ENCODE peak calls at places on chromosomes 1 and 21, in seven cellular contexts. K is osteocyte, O is OCI-LY7, I is neural progenitor cell, E is fibroblast of the aortic adventitia, Z is heart right ventricle, J is Calu3. F is an unnamed sample.

GRCh38 chr1:175538442-175538841 is 205.0 kb downstream of the TNR start:
- DNase-seq in I (no peak), E (no peak), K (no peak), O (no peak), Z (no peak), J (no peak), F (no peak)

GRCh38 chr21:42650441-42651421 is 2.7 kb upstream of the PDE9A start:
- DNase-seq in Z (no peak), K (no peak), I (no peak), O (no peak), J (no peak), E (no peak), F (no peak)

GRCh38 chr1:8182034-8182761 is 135.7 kb upstream of the SLC45A1 start:
- DNase-seq in J (peak; percentile 68), E (peak; percentile 80), O (no peak), K (no peak), Z (no peak), I (no peak), F (peak; percentile 49)

GRCh38 chr1:33272930-33273329 is 16.6 kb downstream of the ZNF362 start:
- DNase-seq in I (no peak), Z (no peak), K (no peak), J (no peak), O (no peak), E (no peak), F (no peak)

GRCh38 chr1:81325404-81325803 is 475.3 kb upstream of the ADGRL2 start:
- DNase-seq in I (no peak), Z (no peak), K (no peak), E (no peak), O (no peak), J (peak; percentile 19), F (no peak)

GRCh38 chr1:110171134-110171733 is 20.9 kb downstream of the SLC6A17 start:
- DNase-seq in Z (no peak), J (no peak), K (no peak), I (no peak), O (no peak), E (no peak), F (no peak)

GRCh38 chr1:119449964-119450363 is 35.0 kb downstream of the HSD3B2 start:
- DNase-seq in I (peak; percentile 58), Z (no peak), E (no peak), K (no peak), O (no peak), J (no peak), F (no peak)

GRCh38 chr21:21345296-21345695 is 347.1 kb downstream of the NCAM2 start:
- DNase-seq in K (no peak), E (no peak), Z (no peak), J (no peak), O (no peak), I (no peak), F (no peak)

GRCh38 chr1:30860320-30860652 is 48.3 kb downstream of the SDC3 start:
- DNase-seq in Z (no peak), E (no peak), J (no peak), I (no peak), O (no peak), K (no peak), F (no peak)

GRCh38 chr1:43847290-43847689 is 86.3 kb upstream of the ARTN start:
- DNase-seq in Z (no peak), O (no peak), K (no peak), I (no peak), E (no peak), J (no peak), F (no peak)

GRCh38 chr21:44846485-44847260 is 26.8 kb downstream of the PTTG1IP start:
- DNase-seq in Z (no peak), I (peak; percentile 31), O (no peak), J (no peak), K (no peak), E (peak; percentile 51), F (peak; percentile 58)

GRCh38 chr1:33300673-33301072 is 20.2 kb downstream of the A3GALT2 start:
- DNase-seq in I (no peak), E (peak; percentile 90), J (no peak), Z (peak; percentile 54), K (no peak), O (no peak), F (no peak)

GRCh38 chr1:78145105-78145580 is 99.4 kb downstream of the GIPC2 start:
- DNase-seq in Z (peak; percentile 14), O (peak; percentile 48), I (peak; percentile 79), K (no peak), J (peak; percentile 67), E (peak; percentile 90), F (peak; percentile 45)

GRCh38 chr1:72282271-72282656 is at the start of gene NEGR1:
- DNase-seq in J (peak; percentile 59), O (no peak), I (peak; percentile 63), E (peak; percentile 78), Z (peak; percentile 44), K (peak; percentile 84), F (peak; percentile 10)

GRCh38 chr1:3251810-3252429 is 182.9 kb downstream of the PRDM16 start:
- DNase-seq in E (no peak), I (no peak), J (no peak), O (no peak), Z (no peak), K (no peak), F (no peak)

GRCh38 chr1:17984510-17985085 is 123.0 kb upstream of the IGSF21 start:
- DNase-seq in I (peak; percentile 75), Z (no peak), E (peak; percentile 4), O (peak; percentile 54), K (no peak), J (peak; percentile 3), F (peak; percentile 23)

GRCh38 chr1:21603177-21604138 is 65.7 kb downstream of the RAP1GAP start:
- DNase-seq in I (no peak), O (no peak), K (no peak), J (no peak), Z (no peak), E (no peak), F (no peak)

GRCh38 chr1:205244383-205244782 is 16.6 kb downstream of the TMCC2 start:
- DNase-seq in I (no peak), Z (no peak), J (no peak), O (no peak), E (no peak), K (no peak), F (no peak)

GRCh38 chr1:176717052-176717754 is 254.2 kb downstream of the PAPPA2 start:
- DNase-seq in J (no peak), I (no peak), O (no peak), K (no peak), E (no peak), Z (no peak), F (no peak)

GRCh38 chr21:17491716-17492414 is 21.0 kb upstream of the CXADR start:
- DNase-seq in O (no peak), E (peak; percentile 98), I (no peak), K (no peak), J (peak; percentile 18), Z (no peak), F (no peak)

GRCh38 chr1:88029142-88029541 is 654.9 kb upstream of the PKN2 start:
- DNase-seq in I (peak; percentile 30), E (peak; percentile 56), K (no peak), O (no peak), Z (no peak), J (peak; percentile 26), F (no peak)

GRCh38 chr1:31706384-31707058 is 2.7 kb upstream of the COL16A1 start:
- DNase-seq in Z (no peak), I (no peak), J (no peak), K (no peak), O (no peak), E (no peak), F (no peak)

GRCh38 chr21:42685036-42685435 is 31.6 kb downstream of the PDE9A start:
- DNase-seq in K (no peak), Z (no peak), E (no peak), J (no peak), O (no peak), I (no peak), F (no peak)

GRCh38 chr1:221782461-221782860 is 40.6 kb upstream of the DUSP10 start:
- DNase-seq in K (no peak), E (no peak), I (peak; percentile 38), O (no peak), Z (no peak), J (no peak), F (no peak)

GRCh38 chr1:116817582-116818064 is 63.4 kb downstream of the CD2 start:
- DNase-seq in O (peak; percentile 81), Z (peak; percentile 29), E (peak; percentile 22), I (peak; percentile 66), K (no peak), J (peak; percentile 79), F (peak; percentile 65)
- TF ChIP-seq CTCF in O (peak; percentile 99), Z (peak; percentile 75), E (peak; percentile 38), I (peak; percentile 54), K (peak; percentile 48), J (peak; percentile 83), F (peak; percentile 60)

DNA sequence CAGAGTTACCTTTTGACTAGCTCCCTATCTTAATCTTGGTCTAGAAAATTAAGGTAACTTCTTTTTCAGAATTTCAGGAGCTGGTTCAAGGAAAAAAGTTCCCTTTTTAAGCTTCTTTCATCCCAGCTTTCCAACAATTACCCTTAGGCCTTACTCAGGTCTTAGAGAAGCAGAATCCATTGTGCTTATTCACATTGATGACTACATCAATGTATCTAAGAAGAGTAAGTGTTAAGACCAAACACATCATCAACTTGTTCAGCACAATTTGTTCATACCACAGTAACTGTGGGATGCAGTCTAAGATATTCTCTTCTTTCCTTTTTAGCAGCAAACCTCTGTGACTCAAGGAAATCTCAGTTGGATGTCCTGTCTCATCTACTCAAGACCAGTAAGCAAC is 4.1 kb downstream of the MRPL9 start:
- DNase-seq in E (no peak), O (no peak), I (no peak), K (no peak), Z (no peak), J (no peak), F (no peak)
- TF ChIP-seq CTCF in E (no peak), O (no peak), I (no peak), K (no peak), Z (no peak), J (no peak), F (no peak)

DNA sequence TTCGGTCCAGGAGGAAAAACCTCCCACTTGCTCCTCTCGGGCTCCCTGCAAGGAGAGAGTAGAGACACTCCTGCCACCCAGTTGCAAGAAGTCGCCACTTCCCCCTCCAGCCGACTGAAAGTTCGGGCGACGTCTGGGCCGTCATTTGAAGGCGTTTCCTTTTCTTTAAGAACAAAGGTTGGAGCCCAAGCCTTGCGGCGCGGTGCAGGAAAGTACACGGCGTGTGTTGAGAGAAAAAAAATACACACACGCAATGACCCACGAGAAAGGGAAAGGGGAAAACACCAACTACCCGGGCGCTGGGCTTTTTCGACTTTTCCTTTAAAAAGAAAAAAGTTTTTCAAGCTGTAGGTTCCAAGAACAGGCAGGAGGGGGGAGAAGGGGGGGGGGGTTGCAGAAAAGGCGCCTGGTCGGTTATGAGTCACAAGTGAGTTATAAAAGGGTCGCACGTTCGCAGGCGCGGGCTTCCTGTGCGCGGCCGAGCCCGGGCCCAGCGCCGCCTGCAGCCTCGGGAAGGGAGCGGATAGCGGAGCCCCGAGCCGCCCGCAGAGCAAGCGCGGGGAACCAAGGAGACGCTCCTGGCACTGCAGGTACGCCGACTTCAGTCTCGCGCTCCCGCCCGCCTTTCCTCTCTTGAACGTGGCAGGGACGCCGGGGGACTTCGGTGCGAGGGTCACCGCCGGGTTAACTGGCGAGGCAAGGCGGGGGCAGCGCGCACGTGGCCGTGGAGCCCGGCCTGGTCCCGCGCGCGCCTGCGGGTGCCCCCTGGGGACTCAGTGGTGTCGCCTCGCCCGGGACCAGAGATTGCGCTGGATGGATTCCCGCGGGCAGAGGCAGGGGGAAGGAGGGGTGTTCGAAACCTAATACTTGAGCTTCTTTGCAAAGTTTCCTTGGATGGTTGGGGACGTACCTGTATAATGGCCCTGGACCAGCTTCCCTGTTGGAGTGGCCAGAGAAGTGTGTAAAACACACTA is 45.3 kb downstream of the MRPL39 start:
- DNase-seq in I (peak; percentile 69), O (peak; percentile 54), Z (peak; percentile 44), K (peak; percentile 87), J (peak; percentile 48), E (peak; percentile 73), F (peak; percentile 77)
- TF ChIP-seq CTCF in I (peak; percentile 36), O (peak; percentile 35), Z (peak; percentile 32), K (peak; percentile 44), J (no peak), E (peak; percentile 44), F (no peak)

GRCh38 chr1:181100924-181101323 is 12.4 kb downstream of the IER5 start:
- DNase-seq in O (no peak), K (no peak), J (no peak), I (no peak), Z (no peak), E (no peak), F (no peak)
- TF ChIP-seq CTCF in O (no peak), K (no peak), J (no peak), I (no peak), Z (no peak), E (no peak), F (no peak)